ENCODE peak calls at places on chromosomes 13 and 19, in five cellular contexts. One of them, this sample, is unnamed.

GRCh38 chr19:49474545-49474930 is 523 bp downstream of the FLT3LG start:
- DNase-seq in astrocyte of the spinal cord: no peak
- DNase-seq in IMR-90: no peak
- DNase-seq in NCI-H524: no peak
- DNase-seq in stimulated activated CD4-positive, alpha-beta T cell treated with anti-CD3 and anti-CD28 coated beads, Interleukin-1b, Interleukin-23, amount 100 ng/mL, for 48 hours: no peak
- DNase-seq in this sample: no peak

GRCh38 chr19:56372281-56372680 is 21.1 kb downstream of the ZNF582 start:
- DNase-seq in NCI-H524: no peak
- DNase-seq in IMR-90: no peak
- DNase-seq in stimulated activated CD4-positive, alpha-beta T cell treated with anti-CD3 and anti-CD28 coated beads, Interleukin-1b, Interleukin-23, amount 100 ng/mL, for 48 hours: no peak
- DNase-seq in astrocyte of the spinal cord: no peak
- DNase-seq in this sample: no peak

GRCh38 chr19:37970699-37971098 is 63.7 kb downstream of the SIPA1L3 start:
- DNase-seq in astrocyte of the spinal cord: no peak
- DNase-seq in NCI-H524: no peak
- DNase-seq in stimulated activated CD4-positive, alpha-beta T cell treated with anti-CD3 and anti-CD28 coated beads, Interleukin-1b, Interleukin-23, amount 100 ng/mL, for 48 hours: no peak
- DNase-seq in IMR-90: no peak
- DNase-seq in this sample: no peak

GRCh38 chr19:952680-953500 is 27.1 kb downstream of the ARID3A start:
- DNase-seq in NCI-H524: no peak
- DNase-seq in astrocyte of the spinal cord: no peak
- DNase-seq in IMR-90: no peak
- DNase-seq in stimulated activated CD4-positive, alpha-beta T cell treated with anti-CD3 and anti-CD28 coated beads, Interleukin-1b, Interleukin-23, amount 100 ng/mL, for 48 hours: no peak
- DNase-seq in this sample: no peak

GRCh38 chr13:27578121-27579030 is 42.0 kb downstream of the LNX2 start:
- DNase-seq in IMR-90: peak
- DNase-seq in stimulated activated CD4-positive, alpha-beta T cell treated with anti-CD3 and anti-CD28 coated beads, Interleukin-1b, Interleukin-23, amount 100 ng/mL, for 48 hours: no peak
- DNase-seq in astrocyte of the spinal cord: peak
- DNase-seq in NCI-H524: no peak
- DNase-seq in this sample: no peak

GRCh38 chr19:16015805-16016173 is 60.5 kb upstream of the TPM4 start:
- DNase-seq in stimulated activated CD4-positive, alpha-beta T cell treated with anti-CD3 and anti-CD28 coated beads, Interleukin-1b, Interleukin-23, amount 100 ng/mL, for 48 hours: no peak
- DNase-seq in astrocyte of the spinal cord: no peak
- DNase-seq in NCI-H524: no peak
- DNase-seq in IMR-90: no peak
- DNase-seq in this sample: no peak

GRCh38 chr19:3095375-3096191 is 1.4 kb downstream of the GNA11 start:
- DNase-seq in astrocyte of the spinal cord: no peak
- DNase-seq in NCI-H524: no peak
- DNase-seq in stimulated activated CD4-positive, alpha-beta T cell treated with anti-CD3 and anti-CD28 coated beads, Interleukin-1b, Interleukin-23, amount 100 ng/mL, for 48 hours: peak
- DNase-seq in IMR-90: no peak
- DNase-seq in this sample: peak

GRCh38 chr13:40146586-40147240 is 491.3 kb downstream of the COG6 start:
- DNase-seq in astrocyte of the spinal cord: no peak
- DNase-seq in stimulated activated CD4-positive, alpha-beta T cell treated with anti-CD3 and anti-CD28 coated beads, Interleukin-1b, Interleukin-23, amount 100 ng/mL, for 48 hours: peak
- DNase-seq in IMR-90: no peak
- DNase-seq in NCI-H524: no peak
- DNase-seq in this sample: peak

GRCh38 chr19:6246174-6247006 is 33.4 kb downstream of the MLLT1 start:
- DNase-seq in stimulated activated CD4-positive, alpha-beta T cell treated with anti-CD3 and anti-CD28 coated beads, Interleukin-1b, Interleukin-23, amount 100 ng/mL, for 48 hours: no peak
- DNase-seq in IMR-90: no peak
- DNase-seq in NCI-H524: no peak
- DNase-seq in astrocyte of the spinal cord: no peak
- DNase-seq in this sample: no peak

GRCh38 chr19:57436392-57436791 is 1.3 kb downstream of the ZNF749 start:
- DNase-seq in IMR-90: no peak
- DNase-seq in NCI-H524: no peak
- DNase-seq in stimulated activated CD4-positive, alpha-beta T cell treated with anti-CD3 and anti-CD28 coated beads, Interleukin-1b, Interleukin-23, amount 100 ng/mL, for 48 hours: no peak
- DNase-seq in astrocyte of the spinal cord: no peak
- DNase-seq in this sample: no peak

GRCh38 chr13:20960663-20961309 is 58.2 kb upstream of the XPO4 start:
- DNase-seq in astrocyte of the spinal cord: no peak
- DNase-seq in NCI-H524: peak
- DNase-seq in IMR-90: no peak
- DNase-seq in stimulated activated CD4-positive, alpha-beta T cell treated with anti-CD3 and anti-CD28 coated beads, Interleukin-1b, Interleukin-23, amount 100 ng/mL, for 48 hours: no peak
- DNase-seq in this sample: no peak

GRCh38 chr13:108957369-108958012 is 328.1 kb downstream of the MYO16 start:
- DNase-seq in IMR-90: peak
- DNase-seq in NCI-H524: no peak
- DNase-seq in astrocyte of the spinal cord: peak
- DNase-seq in stimulated activated CD4-positive, alpha-beta T cell treated with anti-CD3 and anti-CD28 coated beads, Interleukin-1b, Interleukin-23, amount 100 ng/mL, for 48 hours: no peak
- DNase-seq in this sample: no peak

GRCh38 chr13:108315273-108315672 is 45.8 kb downstream of the TNFSF13B start:
- DNase-seq in NCI-H524: no peak
- DNase-seq in IMR-90: no peak
- DNase-seq in stimulated activated CD4-positive, alpha-beta T cell treated with anti-CD3 and anti-CD28 coated beads, Interleukin-1b, Interleukin-23, amount 100 ng/mL, for 48 hours: no peak
- DNase-seq in astrocyte of the spinal cord: no peak
- DNase-seq in this sample: no peak

GRCh38 chr13:105139380-105140285 is 1395.8 kb downstream of the EFNB2 start:
- DNase-seq in NCI-H524: peak
- DNase-seq in astrocyte of the spinal cord: peak
- DNase-seq in IMR-90: peak
- DNase-seq in stimulated activated CD4-positive, alpha-beta T cell treated with anti-CD3 and anti-CD28 coated beads, Interleukin-1b, Interleukin-23, amount 100 ng/mL, for 48 hours: peak
- DNase-seq in this sample: peak

GRCh38 chr13:109200556-109200955 is 571.1 kb downstream of the MYO16 start:
- DNase-seq in NCI-H524: no peak
- DNase-seq in IMR-90: peak
- DNase-seq in stimulated activated CD4-positive, alpha-beta T cell treated with anti-CD3 and anti-CD28 coated beads, Interleukin-1b, Interleukin-23, amount 100 ng/mL, for 48 hours: no peak
- DNase-seq in astrocyte of the spinal cord: no peak
- DNase-seq in this sample: no peak

GRCh38 chr19:482186-483041 is 13.9 kb upstream of the MADCAM1 start:
- DNase-seq in NCI-H524: no peak
- DNase-seq in astrocyte of the spinal cord: no peak
- DNase-seq in stimulated activated CD4-positive, alpha-beta T cell treated with anti-CD3 and anti-CD28 coated beads, Interleukin-1b, Interleukin-23, amount 100 ng/mL, for 48 hours: no peak
- DNase-seq in IMR-90: no peak
- DNase-seq in this sample: no peak

GRCh38 chr19:40116075-40116474 is 25.3 kb upstream of the ZNF780A start:
- DNase-seq in IMR-90: no peak
- DNase-seq in NCI-H524: no peak
- DNase-seq in astrocyte of the spinal cord: no peak
- DNase-seq in stimulated activated CD4-positive, alpha-beta T cell treated with anti-CD3 and anti-CD28 coated beads, Interleukin-1b, Interleukin-23, amount 100 ng/mL, for 48 hours: no peak
- DNase-seq in this sample: no peak

GRCh38 chr13:23728807-23729206 is 158.6 kb downstream of the TNFRSF19 start:
- DNase-seq in NCI-H524: no peak
- DNase-seq in IMR-90: no peak
- DNase-seq in astrocyte of the spinal cord: no peak
- DNase-seq in stimulated activated CD4-positive, alpha-beta T cell treated with anti-CD3 and anti-CD28 coated beads, Interleukin-1b, Interleukin-23, amount 100 ng/mL, for 48 hours: no peak
- DNase-seq in this sample: no peak

This sample was measured in central memory CD4-positive, alpha-beta T cell.